ENCODE peak calls at places on chromosome 13, in seven cellular contexts. F, T, V, Q, P, Z and B are unnamed samples. For H3K27me3 and H3K36me3, the result is how much of the 10 kb centered on the place peaks cover.

GRCh38 chr13:39406688-39407087 is 196.3 kb downstream of the LHFPL6 start:
- DNase-seq in T (peak), P (no peak), V (no peak), Q (no peak), F (no peak), Z (no peak), B (no peak)

GRCh38 chr13:33262069-33262487 is 23.5 kb downstream of the STARD13 start:
- DNase-seq in Z (no peak), T (peak), Q (no peak), V (peak), F (no peak), P (no peak), B (no peak)

GRCh38 chr13:111020546-111020945 is 94.6 kb upstream of the ARHGEF7 start:
- DNase-seq in Z (no peak), P (no peak), V (no peak), T (no peak), F (no peak), Q (no peak), B (no peak)

GRCh38 chr13:75762066-75762937 is 126.2 kb downstream of the LMO7 start:
- DNase-seq in P (peak), Z (no peak), V (peak), F (no peak), Q (peak), T (peak), B (no peak)

GRCh38 chr13:21458457-21458815 is 667 bp downstream of the ZDHHC20 start:
- DNase-seq in T (peak), Q (no peak), P (peak), F (peak), Z (peak), V (peak), B (no peak)

GRCh38 chr13:91017031-91017668 is 330.3 kb upstream of the MIR17HG start:
- DNase-seq in Q (no peak), F (no peak), Z (no peak), P (no peak), T (peak), V (peak), B (no peak)

GRCh38 chr13:73893833-73894232 is 240.4 kb downstream of the KLF12 start:
- DNase-seq in Z (no peak), Q (no peak), T (no peak), F (no peak), P (no peak), V (no peak), B (no peak)

GRCh38 chr13:113936166-113936565 is 37.7 kb downstream of the C13orf46 start:
- DNase-seq in T (no peak), F (no peak), P (no peak), Q (no peak), Z (no peak), V (no peak), B (no peak)

GRCh38 chr13:49113526-49114286 is 106.4 kb upstream of the MLNR start:
- DNase-seq in F (no peak), Q (peak), Z (no peak), P (no peak), T (peak), V (peak), B (no peak)

GRCh38 chr13:110616103-110617101 is 1.1 kb downstream of the NAXD start:
- DNase-seq in T (peak), V (peak), F (no peak), P (peak), Z (no peak), Q (no peak), B (no peak)

GRCh38 chr13:105908581-105908980 is 626.9 kb downstream of the EFNB2 start:
- DNase-seq in V (no peak), T (no peak), Q (no peak), Z (no peak), F (no peak), P (no peak), B (no peak)

GRCh38 chr13:48492123-48493075 is 40.5 kb downstream of the RCBTB2 start:
- DNase-seq in Q (no peak), Z (peak), V (peak), P (peak), F (peak), T (peak), B (peak)

GRCh38 chr13:98405107-98405571 is 171.8 kb downstream of the STK24 start:
- DNase-seq in Q (no peak), T (no peak), Z (no peak), V (no peak), P (no peak), F (no peak), B (no peak)

GRCh38 chr13:97359181-97360057 is 74.5 kb upstream of the RAP2A start:
- DNase-seq in P (peak), F (no peak), Q (peak), V (peak), T (peak), Z (no peak), B (peak)

GRCh38 chr13:20193142-20193923 is 595 bp upstream of the GJB2 start:
- DNase-seq in F (no peak), T (no peak), V (no peak), P (no peak), Q (no peak), Z (no peak), B (no peak)

GRCh38 chr13:80654638-80655249 is 313.8 kb upstream of the SPRY2 start:
- DNase-seq in Q (no peak), P (no peak), Z (no peak), T (no peak), V (no peak), F (peak), B (no peak)

GRCh38 chr13:51849145-51850101 is 4.4 kb upstream of the TMEM272 start:
- DNase-seq in Q (no peak), Z (no peak), F (no peak), P (no peak), T (no peak), V (no peak), B (no peak)

GRCh38 chr13:40776681-40777165 is 5.7 kb upstream of the MRPS31 start:
- DNase-seq in F (no peak), Q (no peak), V (peak), Z (no peak), P (peak), T (peak), B (no peak)

GRCh38 chr13:89076622-89077021 is 1405.5 kb downstream of the SLITRK5 start:
- DNase-seq in V (no peak), T (no peak), Z (no peak), P (no peak), Q (no peak), F (no peak), B (no peak)

GRCh38 chr13:109567315-109567714 is 219.1 kb downstream of the IRS2 start:
- DNase-seq in P (no peak), Q (no peak), V (no peak), T (no peak), F (no peak), Z (no peak), B (no peak)

GRCh38 chr13:41916173-41916954 is 44.5 kb downstream of the VWA8 start:
- DNase-seq in V (peak), Z (no peak), Q (peak), F (no peak), P (no peak), T (peak), B (peak)

GRCh38 chr13:73956101-73956500 is 178.1 kb downstream of the KLF12 start:
- DNase-seq in P (no peak), T (no peak), Q (no peak), Z (no peak), V (no peak), F (no peak), B (no peak)

GRCh38 chr13:49053899-49054298 is 78.2 kb downstream of the FNDC3A start:
- DNase-seq in T (no peak), F (no peak), P (no peak), V (no peak), Z (no peak), Q (no peak), B (no peak)

GRCh38 chr13:42615691-42616090 is 41.7 kb downstream of the TNFSF11 start:
- DNase-seq in P (no peak), Q (no peak), V (no peak), F (no peak), Z (no peak), T (peak), B (no peak)

GRCh38 chr13:49836516-49836915 is 44.0 kb upstream of the KPNA3 start:
- DNase-seq in Z (no peak), P (no peak), Q (no peak), V (no peak), T (peak), F (no peak), B (no peak)

GRCh38 chr13:77994166-77994565 is 75.5 kb upstream of the EDNRB start:
- DNase-seq in T (no peak), Z (no peak), V (no peak), P (no peak), Q (no peak), F (no peak), B (no peak)

GRCh38 chr13:33277946-33278345 is 7.6 kb downstream of the STARD13 start:
- DNase-seq in Q (no peak), V (no peak), Z (no peak), P (no peak), F (no peak), T (no peak), B (no peak)

GRCh38 chr13:39217471-39217870 is 179.2 kb downstream of the NHLRC3 start:
- DNase-seq in V (no peak), Z (no peak), P (no peak), T (no peak), F (no peak), Q (no peak), B (no peak)

GRCh38 chr13:75219479-75220237 is 262.3 kb downstream of the TBC1D4 start:
- DNase-seq in V (peak), F (peak), Q (no peak), T (peak), P (peak), Z (peak), B (no peak)

GRCh38 chr13:72204291-72204690 is 337.3 kb upstream of the DACH1 start:
- DNase-seq in T (peak), Z (no peak), F (no peak), Q (no peak), P (no peak), V (no peak), B (no peak)

GRCh38 chr13:41145136-41145908 is 12.7 kb upstream of the KBTBD6 start:
- DNase-seq in Z (no peak), Q (no peak), F (no peak), T (peak), V (no peak), P (no peak), B (no peak)

GRCh38 chr13:48431431-48431830 is 18.5 kb upstream of the LPAR6 start:
- DNase-seq in Q (no peak), P (no peak), V (peak), F (no peak), T (no peak), Z (no peak), B (no peak)

GRCh38 chr13:107427531-107427930 is 787.8 kb downstream of the LIG4 start:
- DNase-seq in Q (no peak), T (no peak), Z (no peak), P (no peak), V (peak), F (no peak), B (no peak)

GRCh38 chr13:75715598-75716523 is 79.7 kb downstream of the LMO7 start:
- DNase-seq in V (peak), F (no peak), P (no peak), Z (no peak), Q (no peak), T (peak), B (no peak)

GRCh38 chr13:90630716-90631115 is 716.8 kb upstream of the MIR17HG start:
- DNase-seq in V (no peak), Z (no peak), Q (no peak), T (no peak), F (no peak), P (no peak), B (no peak)

GRCh38 chr13:45784755-45785675 is 66.5 kb downstream of the SIAH3 start:
- DNase-seq in P (no peak), Q (no peak), F (no peak), V (no peak), T (peak), Z (no peak), B (no peak)

GRCh38 chr13:79989251-79989661 is 351.7 kb downstream of the SPRY2 start:
- DNase-seq in V (no peak), F (no peak), Q (no peak), Z (no peak), T (peak), P (no peak), B (peak)

GRCh38 chr13:48500652-48501197 is 32.2 kb downstream of the RCBTB2 start:
- DNase-seq in Q (peak), T (peak), V (no peak), F (no peak), Z (no peak), P (peak), B (peak)

GRCh38 chr13:80504453-80504852 is 163.5 kb upstream of the SPRY2 start:
- DNase-seq in P (no peak), F (no peak), V (no peak), T (no peak), Z (no peak), Q (no peak), B (no peak)

GRCh38 chr13:35485451-35485850 is 9.0 kb upstream of the MAB21L1 start:
- DNase-seq in F (no peak), Z (no peak), T (no peak), Q (no peak), V (no peak), P (no peak), B (no peak)

DNA sequence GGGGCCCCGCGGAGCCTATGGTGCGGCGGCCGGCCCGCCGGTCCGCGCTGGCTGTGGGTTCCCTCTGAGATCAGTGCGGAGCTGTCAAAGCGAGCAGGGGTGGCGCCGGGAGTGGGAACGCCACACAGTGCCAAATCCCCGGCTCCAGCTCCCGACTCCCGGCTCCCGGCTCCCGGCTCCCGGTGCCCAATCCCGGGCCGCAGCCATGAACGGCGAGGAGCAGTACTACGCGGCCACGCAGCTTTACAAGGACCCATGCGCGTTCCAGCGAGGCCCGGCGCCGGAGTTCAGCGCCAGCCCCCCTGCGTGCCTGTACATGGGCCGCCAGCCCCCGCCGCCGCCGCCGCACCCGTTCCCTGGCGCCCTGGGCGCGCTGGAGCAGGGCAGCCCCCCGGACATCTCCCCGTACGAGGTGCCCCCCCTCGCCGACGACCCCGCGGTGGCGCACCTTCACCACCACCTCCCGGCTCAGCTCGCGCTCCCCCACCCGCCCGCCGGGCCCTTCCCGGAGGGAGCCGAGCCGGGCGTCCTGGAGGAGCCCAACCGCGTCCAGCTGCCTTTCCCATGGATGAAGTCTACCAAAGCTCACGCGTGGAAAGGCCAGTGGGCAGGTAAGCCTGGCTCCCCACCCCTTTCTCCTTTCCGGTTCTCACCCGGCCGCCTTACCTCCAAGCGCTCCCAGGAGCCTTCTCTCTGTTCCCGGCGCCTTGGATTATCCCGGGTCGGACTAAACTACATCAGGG is at the start of gene PDX1:
- DNase-seq in P (peak), T (peak), Z (peak), F (peak), V (no peak), Q (no peak), B (no peak)
- H3K27me3 ChIP-seq in P (under half), T (half or more), Z (under half), F (half or more), V (half or more), Q (half or more), B (half or more)

GRCh38 chr13:61508936-61509335 is 93.3 kb upstream of the PCDH20 start:
- DNase-seq in F (no peak), Q (no peak), P (no peak), V (no peak), T (no peak), Z (no peak), B (no peak)
- H3K36me3 ChIP-seq in F (under half), Q (under half), P (under half), V (under half), T (under half), Z (under half), B (under half)

GRCh38 chr13:76971215-76971614 is 20.7 kb upstream of the CLN5 start:
- DNase-seq in V (no peak), T (no peak), Z (no peak), P (no peak), F (no peak), Q (no peak), B (no peak)
- TF ChIP-seq CTCF in V (no peak), T (no peak), Z (no peak), P (no peak), F (no peak), Q (no peak), B (no peak)

DNA sequence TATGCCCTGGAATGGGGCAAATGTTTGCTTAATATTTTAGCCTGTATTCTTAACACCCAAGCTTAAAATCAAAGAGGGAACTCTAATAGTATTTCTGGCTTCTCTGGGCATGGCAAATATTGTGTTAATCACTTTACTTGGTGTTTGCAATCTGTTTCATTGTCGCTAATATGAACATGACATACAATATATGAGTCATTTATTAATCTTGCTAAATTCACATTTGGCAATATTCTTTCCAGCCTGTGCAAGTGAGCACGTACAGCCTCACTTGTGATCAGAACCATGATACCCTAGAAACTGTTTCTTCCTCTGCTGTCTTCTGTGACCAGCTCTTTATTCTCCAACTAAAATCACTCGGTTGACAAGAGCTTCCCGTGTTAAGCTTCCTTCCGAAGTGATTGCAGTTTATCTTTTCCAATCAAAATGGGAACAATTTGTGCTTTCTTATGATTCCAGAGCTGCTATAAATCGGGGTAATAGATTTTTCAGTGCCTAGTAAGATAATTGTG is 152.9 kb upstream of the TMTC4 start:
- DNase-seq in F (no peak), V (no peak), Q (no peak), Z (no peak), T (no peak), P (no peak), B (no peak)
- H3K27me3 ChIP-seq in F (under half), V (under half), Q (under half), Z (under half), T (under half), P (under half), B (under half)

DNA sequence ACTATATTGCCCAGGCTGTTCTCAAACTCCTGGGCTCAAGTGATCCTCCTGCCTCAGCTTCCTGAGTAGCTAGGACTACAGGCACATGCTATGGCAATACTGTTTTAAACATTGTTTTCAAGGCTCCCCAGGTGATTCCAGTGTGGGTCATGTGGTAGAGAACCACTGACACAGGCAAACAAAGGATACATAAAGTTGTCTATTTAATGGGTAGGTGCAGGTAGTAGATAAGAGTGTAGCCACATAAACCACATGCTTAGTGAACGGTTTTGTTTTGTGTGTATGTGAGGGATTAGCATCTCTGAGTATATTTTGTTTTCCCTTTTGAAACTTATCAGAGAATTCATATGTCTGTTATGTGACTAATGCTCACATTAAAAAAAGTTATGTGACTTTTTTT is 36.7 kb downstream of the USPL1 start:
- DNase-seq in Q (no peak), V (no peak), Z (no peak), F (no peak), T (no peak), P (no peak), B (no peak)
- H3K36me3 ChIP-seq in Q (under half), V (under half), Z (under half), F (under half), T (under half), P (under half), B (under half)

DNA sequence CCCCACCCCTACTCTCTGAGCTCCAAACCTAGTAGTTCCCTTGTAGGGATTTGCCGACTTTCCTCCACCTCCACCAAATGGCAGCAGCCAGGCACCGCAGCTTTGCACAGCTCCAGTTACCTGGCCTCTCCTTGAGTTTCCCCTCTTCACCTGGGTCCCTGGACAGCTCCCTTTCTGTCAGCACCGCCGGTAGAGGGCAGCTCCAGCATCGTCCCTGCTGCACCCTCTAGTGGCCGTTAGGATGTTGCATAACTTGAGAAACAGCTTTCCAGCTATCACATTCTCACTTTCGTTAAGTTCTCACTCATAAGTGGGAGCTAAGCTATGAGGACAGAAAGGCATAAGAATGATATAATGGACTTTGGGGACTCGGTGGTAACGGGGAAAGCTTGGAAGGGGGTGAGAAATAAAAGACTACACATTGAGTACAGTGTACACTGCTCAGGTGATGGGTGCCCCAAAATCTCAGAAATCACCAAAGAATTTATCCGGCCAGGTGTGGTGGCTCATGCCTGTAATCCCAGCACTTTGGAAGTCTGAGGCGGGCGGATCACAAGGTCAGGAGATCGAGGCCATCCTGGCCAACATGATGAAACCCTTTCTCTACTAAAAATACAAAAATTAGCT is 60.4 kb upstream of the OLFM4 start:
- DNase-seq in T (peak), Q (peak), Z (peak), P (peak), F (peak), V (peak), B (no peak)
- TF ChIP-seq CTCF in T (peak), Q (peak), Z (peak), P (peak), F (peak), V (peak), B (peak)

DNA sequence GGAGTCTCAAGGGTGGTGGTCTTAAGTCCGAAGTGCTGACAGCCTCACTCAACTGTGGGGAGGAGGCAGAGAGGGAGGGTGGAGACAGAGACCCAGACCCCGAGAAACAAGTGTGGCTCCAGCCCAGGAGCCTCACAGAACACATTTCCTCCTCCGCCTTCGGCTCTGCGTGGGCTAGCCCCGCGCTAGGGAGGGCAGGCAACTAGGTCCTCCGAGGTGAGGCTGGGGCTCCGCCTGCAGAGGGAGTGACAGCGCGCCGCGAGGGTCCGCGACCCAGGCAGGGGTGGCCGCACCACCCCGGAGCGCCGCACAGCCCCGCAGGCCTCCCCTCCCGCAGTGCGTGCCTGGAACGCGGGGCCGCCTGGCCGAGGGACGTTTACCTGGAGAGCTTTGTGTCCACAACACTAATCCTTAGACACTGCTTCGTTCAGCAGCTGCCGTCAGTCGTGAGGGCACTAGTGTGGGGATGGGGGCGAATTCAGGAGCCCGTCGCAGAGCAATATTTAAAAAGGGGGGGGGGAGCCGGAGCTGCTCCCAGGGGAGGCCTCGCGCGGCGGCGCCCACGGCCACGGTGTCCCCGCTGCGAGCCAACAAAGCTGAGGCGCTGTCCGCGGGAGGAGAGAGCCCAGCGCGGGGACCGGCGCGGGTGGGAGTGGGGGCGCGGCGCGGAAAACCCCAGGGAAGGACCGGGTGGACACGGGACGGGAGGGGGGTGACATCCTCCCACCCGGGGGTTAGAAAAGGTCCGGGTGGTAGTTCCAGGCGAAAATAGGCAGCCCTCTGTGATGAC is 11.3 kb upstream of the SOX1 start:
- DNase-seq in F (no peak), P (no peak), T (no peak), V (no peak), Z (no peak), Q (no peak), B (no peak)
- H3K27me3 ChIP-seq in F (half or more), P (under half), T (half or more), V (half or more), Z (half or more), Q (half or more), B (under half)